ENCODE peak calls at places on chromosome 9, in five cellular contexts. N is T-cell; Z is activated CD4-positive, alpha-beta T cell treated with anti-CD3 and anti-CD28 coated beads for 36 hours; S is foreskin fibroblast; Y is stimulated activated CD8-positive, alpha-beta memory T cell treated with anti-CD3 and anti-CD28 coated beads, Interleukin-4, amount 100 ng/mL, for 4 hours. E is an unnamed sample.

GRCh38 chr9:114423181-114423580 is 35.4 kb upstream of the AKNA start:
- DNase-seq in S (no peak), Z (no peak), N (no peak), Y (no peak), E (no peak)

GRCh38 chr9:31490551-31491106 is 893.8 kb upstream of the ACO1 start:
- DNase-seq in N (no peak), S (no peak), Y (no peak), Z (no peak), E (no peak)

GRCh38 chr9:134215709-134216448 is 51.5 kb upstream of the RNU6ATAC start:
- DNase-seq in N (no peak), S (peak), Z (no peak), Y (no peak), E (no peak)

GRCh38 chr9:89684912-89685636 is 80.3 kb downstream of the GADD45G start:
- DNase-seq in Y (no peak), N (no peak), S (no peak), Z (no peak), E (no peak)

GRCh38 chr9:3906437-3907213 is 380.8 kb upstream of the RFX3 start:
- DNase-seq in S (peak), Y (no peak), Z (no peak), N (no peak), E (no peak)

GRCh38 chr9:136156216-136157120 is 37.8 kb upstream of the TMEM250 start:
- DNase-seq in Y (no peak), S (no peak), N (no peak), Z (no peak), E (no peak)

GRCh38 chr9:128254855-128255759 is 20.7 kb downstream of the GOLGA2 start:
- DNase-seq in Y (peak), N (peak), S (peak), Z (peak), E (peak)

GRCh38 chr9:113583511-113584470 is 120.3 kb downstream of the RGS3 start:
- DNase-seq in N (no peak), S (no peak), Y (no peak), Z (no peak), E (no peak)

GRCh38 chr9:131483319-131484050 is 19.2 kb upstream of the POMT1 start:
- DNase-seq in S (no peak), Z (no peak), N (no peak), Y (no peak), E (no peak)

GRCh38 chr9:5278486-5278885 is 26.0 kb downstream of the RLN2 start:
- DNase-seq in Y (no peak), N (no peak), S (no peak), Z (no peak), E (no peak)

GRCh38 chr9:34484678-34485077 is 26.1 kb downstream of the DNAI1 start:
- DNase-seq in N (no peak), Z (no peak), S (no peak), Y (no peak), E (no peak)

GRCh38 chr9:93390953-93391515 is 60.5 kb upstream of the FAM120A start:
- DNase-seq in Z (no peak), N (no peak), S (no peak), Y (no peak), E (no peak)

GRCh38 chr9:35605336-35606137 is 475 bp downstream of the TESK1 start:
- DNase-seq in Z (peak), S (peak), Y (no peak), N (peak), E (no peak)

GRCh38 chr9:36029765-36030528 is 6.8 kb upstream of the RECK start:
- DNase-seq in Z (no peak), S (peak), Y (no peak), N (no peak), E (no peak)

GRCh38 chr9:118975736-118976135 is 393.5 kb downstream of the BRINP1 start:
- DNase-seq in Y (no peak), N (no peak), S (no peak), Z (no peak), E (no peak)

E was measured in effector memory CD8-positive, alpha-beta T cell.